ENCODE peak calls at places on chromosome 14, in five cellular contexts. L is iPS DF 6.9, H is neuronal stem cell, S is right atrium auricular region, P is endothelial cell of umbilical vein. F is an unnamed sample.

GRCh38 chr14:60151715-60152114 is 13.5 kb downstream of the DHRS7 start:
- DNase-seq in L (no peak), H (no peak), S (peak; percentile 90), P (peak; percentile 53), F (peak; percentile 57)

GRCh38 chr14:96917442-96917963 is 120.3 kb downstream of the VRK1 start:
- DNase-seq in L (no peak), H (no peak), S (no peak), P (no peak), F (no peak)

GRCh38 chr14:96455588-96455987 is 46.6 kb upstream of the PAPOLA start:
- DNase-seq in L (no peak), H (no peak), S (no peak), P (no peak), F (no peak)

GRCh38 chr14:58637040-58637390 is 747 bp upstream of the DACT1 start:
- DNase-seq in L (no peak), H (no peak), S (peak; percentile 84), P (no peak), F (peak; percentile 53)

GRCh38 chr14:31880935-31881334 is 196.2 kb upstream of the ARHGAP5 start:
- DNase-seq in L (no peak), H (no peak), S (no peak), P (peak; percentile 34), F (no peak)

GRCh38 chr14:50045039-50045711 is 71.2 kb downstream of the VCPKMT start:
- DNase-seq in L (no peak), H (no peak), S (peak; percentile 92), P (peak; percentile 69), F (peak; percentile 90)

GRCh38 chr14:89344871-89345270 is 72.2 kb downstream of the FOXN3 start:
- DNase-seq in L (no peak), H (no peak), S (no peak), P (no peak), F (no peak)

GRCh38 chr14:96592591-96593388 is 90.6 kb downstream of the PAPOLA start:
- DNase-seq in L (no peak), H (peak; percentile 26), S (no peak), P (peak; percentile 34), F (peak; percentile 57)

GRCh38 chr14:77053046-77053841 is 24.7 kb upstream of the IRF2BPL start:
- DNase-seq in L (peak; percentile 54), H (peak; percentile 68), S (no peak), P (peak; percentile 81), F (peak; percentile 75)

GRCh38 chr14:104885973-104886689 is 21.1 kb downstream of the CEP170B start:
- DNase-seq in L (no peak), H (no peak), S (no peak), P (no peak), F (no peak)

GRCh38 chr14:84750763-84751554 is 779.0 kb upstream of the FLRT2 start:
- DNase-seq in L (no peak), H (no peak), S (no peak), P (peak; percentile 38), F (no peak)

GRCh38 chr14:68589447-68590232 is 203.2 kb downstream of the ZFP36L1 start:
- DNase-seq in L (no peak), H (no peak), S (no peak), P (no peak), F (no peak)

GRCh38 chr14:85599939-85600338 is 70.0 kb downstream of the FLRT2 start:
- DNase-seq in L (no peak), H (no peak), S (no peak), P (no peak), F (no peak)

GRCh38 chr14:38721822-38722431 is 381.1 kb downstream of the SEC23A start:
- DNase-seq in L (peak; percentile 68), H (peak; percentile 47), S (no peak), P (peak; percentile 89), F (no peak)

GRCh38 chr14:93045965-93046695 is 69.6 kb downstream of the ITPK1 start:
- DNase-seq in L (no peak), H (no peak), S (no peak), P (peak; percentile 52), F (peak; percentile 62)

GRCh38 chr14:60061371-60061770 is 30.4 kb upstream of the PCNX4 start:
- DNase-seq in L (no peak), H (no peak), S (no peak), P (no peak), F (no peak)

GRCh38 chr14:74917646-74918081 is 5.4 kb downstream of the RPS6KL1 start:
- DNase-seq in L (no peak), H (no peak), S (peak; percentile 76), P (no peak), F (no peak)

GRCh38 chr14:105305769-105306168 is 5.0 kb upstream of the BRF1 start:
- DNase-seq in L (no peak), H (no peak), S (no peak), P (no peak), F (no peak)

GRCh38 chr14:102891556-102891955 is 30.9 kb upstream of the AMN start:
- DNase-seq in L (no peak), H (no peak), S (no peak), P (no peak), F (no peak)

GRCh38 chr14:31280871-31281220 is 73.3 kb upstream of the HECTD1 start:
- DNase-seq in L (no peak), H (no peak), S (no peak), P (no peak), F (no peak)

GRCh38 chr14:95452176-95452889 is 64.1 kb downstream of the SYNE3 start:
- DNase-seq in L (no peak), H (no peak), S (no peak), P (peak; percentile 23), F (no peak)

GRCh38 chr14:73209943-73210342 is 27.4 kb upstream of the PAPLN start:
- DNase-seq in L (no peak), H (no peak), S (no peak), P (peak; percentile 83), F (no peak)

GRCh38 chr14:105012171-105012985 is 8.5 kb downstream of the CDCA4 start:
- DNase-seq in L (no peak), H (no peak), S (no peak), P (no peak), F (peak; percentile 47)

GRCh38 chr14:33986804-33987203 is 35.9 kb upstream of the EGLN3 start:
- DNase-seq in L (peak; percentile 25), H (no peak), S (no peak), P (peak; percentile 3), F (no peak)

GRCh38 chr14:104196461-104197180 is 58.2 kb downstream of the KIF26A start:
- DNase-seq in L (no peak), H (no peak), S (no peak), P (no peak), F (no peak)

GRCh38 chr14:50964683-50965390 is 20.6 kb upstream of the PYGL start:
- DNase-seq in L (no peak), H (no peak), S (peak; percentile 74), P (peak; percentile 96), F (no peak)

GRCh38 chr14:61394542-61394941 is 73.2 kb downstream of the PRKCH start:
- DNase-seq in L (no peak), H (no peak), S (no peak), P (no peak), F (no peak)
- H3K4me1 ChIP-seq in L (no peaks in the 10 kb centered on the region), H (no peaks in the 10 kb centered on the region), S (no peaks in the 10 kb centered on the region), P (peaks cover 16% of the 10 kb centered on the region), F (no peaks in the 10 kb centered on the region)

GRCh38 chr14:80678436-80678835 is 263.1 kb downstream of the CEP128 start:
- DNase-seq in L (no peak), H (no peak), S (no peak), P (no peak), F (no peak)

GRCh38 chr14:80679273-80679672 is 262.3 kb downstream of the CEP128 start:
- DNase-seq in L (no peak), H (no peak), S (no peak), P (no peak), F (no peak)

DNA sequence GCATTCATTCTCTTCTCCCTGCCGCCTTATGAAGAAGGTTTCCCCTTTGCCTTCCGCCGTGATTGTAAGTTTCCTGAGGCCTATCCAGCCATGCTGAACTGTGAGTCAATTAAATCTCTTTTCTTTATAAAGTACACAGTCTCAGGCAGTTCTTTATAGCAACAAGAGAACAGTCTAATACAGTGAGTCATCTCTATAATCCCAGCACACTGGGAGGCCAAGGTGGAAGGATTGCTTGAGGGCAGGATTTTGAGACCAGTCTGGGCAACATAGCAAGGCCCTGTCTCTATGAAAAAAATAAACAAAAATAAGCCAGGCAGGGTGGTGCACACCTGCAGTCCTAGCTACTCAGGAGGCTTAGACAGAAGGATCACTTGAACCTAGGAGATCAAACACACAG is 259.9 kb downstream of the CEP128 start:
- DNase-seq in L (no peak), H (no peak), S (no peak), P (no peak), F (no peak)
- H3K9me3 ChIP-seq in L (no peaks in the 10 kb centered on the region), H (peaks cover 12% of the 10 kb centered on the region), S (no peaks in the 10 kb centered on the region), P (peaks cover 4% of the 10 kb centered on the region), F (peaks cover 30% of the 10 kb centered on the region)

GRCh38 chr14:94062344-94062904 is 18.6 kb downstream of the DDX24 start:
- DNase-seq in L (no peak), H (no peak), S (no peak), P (peak; percentile 43), F (no peak)

GRCh38 chr14:94058674-94059138 is 22.3 kb downstream of the DDX24 start:
- DNase-seq in L (no peak), H (no peak), S (no peak), P (no peak), F (no peak)

GRCh38 chr14:94056579-94057308 is 24.3 kb downstream of the DDX24 start:
- DNase-seq in L (no peak), H (no peak), S (peak; percentile 11), P (no peak), F (no peak)

GRCh38 chr14:94058128-94058673 is 22.8 kb downstream of the DDX24 start:
- DNase-seq in L (no peak), H (no peak), S (no peak), P (no peak), F (no peak)

GRCh38 chr14:94059998-94060397 is 21.0 kb downstream of the DDX24 start:
- DNase-seq in L (no peak), H (no peak), S (no peak), P (no peak), F (no peak)
- H3K36me3 ChIP-seq in L (peaks cover 29% of the 10 kb centered on the region), H (peaks cover 41% of the 10 kb centered on the region), S (peaks cover 77% of the 10 kb centered on the region), P (peaks cover 30% of the 10 kb centered on the region), F (no peaks in the 10 kb centered on the region)

DNA sequence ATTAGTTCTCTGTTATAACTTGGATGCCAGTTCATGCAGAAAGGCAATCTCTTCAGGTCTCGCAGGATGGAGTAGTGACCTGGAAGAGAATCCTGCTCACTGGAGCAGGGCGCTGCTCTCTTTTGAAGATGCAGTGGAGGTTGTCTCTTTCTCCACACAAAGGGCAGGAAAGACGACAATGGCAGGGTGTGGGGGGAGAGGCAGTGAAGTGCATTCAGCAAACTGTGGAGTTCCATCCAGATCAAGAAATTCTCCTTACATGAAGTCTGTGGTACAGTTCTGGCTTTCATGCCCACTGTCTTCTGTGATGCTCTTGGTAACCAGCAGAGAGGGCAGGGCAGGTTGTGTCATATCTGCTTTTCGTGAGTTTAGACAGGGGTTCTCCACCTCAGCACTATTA is 6.6 kb upstream of the PPP2R5C start:
- DNase-seq in L (no peak), H (no peak), S (no peak), P (no peak), F (no peak)
- H3K4me1 ChIP-seq in L (no peaks in the 10 kb centered on the region), H (peaks cover 6% of the 10 kb centered on the region), S (no peaks in the 10 kb centered on the region), P (peaks cover under 1% of the 10 kb centered on the region), F (no peaks in the 10 kb centered on the region)